ENCODE peak calls at places on chromosomes 2 and 18, in four cellular contexts. One of them, this sample, is unnamed.

GRCh38 chr2:70663411-70663810 is 104.6 kb downstream of the ADD2 start:
- DNase-seq in heart right ventricle: no peak
- DNase-seq in lower leg skin: no peak
- DNase-seq in HFFc6: no peak
- DNase-seq in this sample: no peak

GRCh38 chr2:84879595-84880394 is 1.1 kb downstream of the TRABD2A start:
- DNase-seq in lower leg skin: no peak
- DNase-seq in HFFc6: no peak
- DNase-seq in heart right ventricle: no peak
- DNase-seq in this sample: no peak

GRCh38 chr2:10533811-10534321 is 85.7 kb upstream of the ODC1 start:
- DNase-seq in heart right ventricle: no peak
- DNase-seq in HFFc6: no peak
- DNase-seq in lower leg skin: no peak
- DNase-seq in this sample: no peak

GRCh38 chr2:43214253-43214652 is 12.2 kb downstream of the ZFP36L2 start:
- DNase-seq in HFFc6: no peak
- DNase-seq in heart right ventricle: no peak
- DNase-seq in lower leg skin: no peak
- DNase-seq in this sample: no peak

GRCh38 chr2:209425082-209426071 is 1.5 kb downstream of the MAP2 start:
- DNase-seq in lower leg skin: peak; percentile 16
- DNase-seq in heart right ventricle: peak; percentile 28
- DNase-seq in HFFc6: peak; percentile 43
- DNase-seq in this sample: no peak

GRCh38 chr2:208369091-208369490 is 37.5 kb upstream of the PTH2R start:
- DNase-seq in lower leg skin: no peak
- DNase-seq in HFFc6: no peak
- DNase-seq in heart right ventricle: no peak
- DNase-seq in this sample: no peak

GRCh38 chr2:233461481-233461891 is 105.1 kb downstream of the USP40 start:
- DNase-seq in HFFc6: no peak
- DNase-seq in lower leg skin: no peak
- DNase-seq in heart right ventricle: no peak
- DNase-seq in this sample: no peak

GRCh38 chr2:97748397-97748796 is 35.0 kb downstream of the ZAP70 start:
- DNase-seq in heart right ventricle: peak; percentile 59
- DNase-seq in HFFc6: no peak
- DNase-seq in lower leg skin: no peak
- DNase-seq in this sample: no peak

GRCh38 chr2:151975460-151976414 is 123.1 kb downstream of the CACNB4 start:
- DNase-seq in lower leg skin: no peak
- DNase-seq in heart right ventricle: no peak
- DNase-seq in HFFc6: no peak
- DNase-seq in this sample: no peak

GRCh38 chr18:79940126-79940813 is 11.2 kb downstream of the SLC66A2 start:
- DNase-seq in heart right ventricle: no peak
- DNase-seq in lower leg skin: no peak
- DNase-seq in HFFc6: no peak
- DNase-seq in this sample: peak; percentile 4

GRCh38 chr2:63729362-63729761 is 112.3 kb upstream of the UGP2 start:
- DNase-seq in HFFc6: no peak
- DNase-seq in lower leg skin: no peak
- DNase-seq in heart right ventricle: no peak
- DNase-seq in this sample: no peak

GRCh38 chr18:46324556-46324955 is 220.4 kb downstream of the HAUS1 start:
- DNase-seq in lower leg skin: no peak
- DNase-seq in heart right ventricle: no peak
- DNase-seq in HFFc6: peak; percentile 55
- DNase-seq in this sample: no peak

GRCh38 chr2:201546576-201546975 is 95.0 kb downstream of the STRADB start:
- DNase-seq in lower leg skin: no peak
- DNase-seq in HFFc6: peak; percentile 37
- DNase-seq in heart right ventricle: no peak
- DNase-seq in this sample: no peak

GRCh38 chr2:72274284-72274869 is 126.7 kb upstream of the CYP26B1 start:
- DNase-seq in heart right ventricle: no peak
- DNase-seq in HFFc6: no peak
- DNase-seq in lower leg skin: no peak
- DNase-seq in this sample: no peak

GRCh38 chr2:235044501-235045271 is 92.9 kb downstream of the SH3BP4 start:
- DNase-seq in heart right ventricle: no peak
- DNase-seq in HFFc6: no peak
- DNase-seq in lower leg skin: no peak
- DNase-seq in this sample: no peak

GRCh38 chr2:240946654-240947053 is 40.5 kb downstream of the CROCC2 start:
- DNase-seq in lower leg skin: no peak
- DNase-seq in HFFc6: peak; percentile 39
- DNase-seq in heart right ventricle: no peak
- DNase-seq in this sample: peak; percentile 16

GRCh38 chr2:64750001-64750816 is 96.5 kb upstream of the SERTAD2 start:
- DNase-seq in HFFc6: peak; percentile 45
- DNase-seq in lower leg skin: peak; percentile 68
- DNase-seq in heart right ventricle: peak; percentile 55
- DNase-seq in this sample: no peak
- TF ChIP-seq CTCF in HFFc6: peak; percentile 37
- TF ChIP-seq CTCF in lower leg skin: no peak
- TF ChIP-seq CTCF in heart right ventricle: no peak
- TF ChIP-seq CTCF in this sample: no peak

DNA sequence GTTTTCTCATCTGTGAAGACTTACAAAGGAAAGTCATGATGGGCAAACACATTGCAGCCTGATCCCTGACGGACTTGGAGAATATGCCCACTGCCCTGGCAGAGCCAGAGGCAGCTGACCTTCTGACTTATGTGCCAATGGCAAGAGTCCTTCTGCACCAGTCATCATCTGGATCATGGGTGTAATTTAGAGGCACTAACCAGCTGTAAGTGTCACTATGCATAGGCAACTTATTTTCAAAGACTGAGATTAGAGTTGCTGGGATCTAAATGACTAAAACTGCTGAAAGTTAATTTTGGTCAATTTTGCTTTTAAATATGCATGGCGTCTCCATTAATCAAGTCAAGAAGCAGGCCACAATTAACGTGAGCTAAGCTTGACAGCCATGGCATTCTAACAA is 261.2 kb downstream of the BCL11A start:
- DNase-seq in HFFc6: no peak
- DNase-seq in heart right ventricle: no peak
- DNase-seq in lower leg skin: no peak
- DNase-seq in this sample: no peak
- TF ChIP-seq CTCF in HFFc6: no peak
- TF ChIP-seq CTCF in heart right ventricle: no peak
- TF ChIP-seq CTCF in lower leg skin: no peak
- TF ChIP-seq CTCF in this sample: no peak

GRCh38 chr2:239361311-239361642 is 39.5 kb downstream of the HDAC4 start:
- DNase-seq in heart right ventricle: no peak
- DNase-seq in HFFc6: peak; percentile 18
- DNase-seq in lower leg skin: no peak
- DNase-seq in this sample: no peak
- TF ChIP-seq CTCF in heart right ventricle: no peak
- TF ChIP-seq CTCF in HFFc6: peak; percentile 39
- TF ChIP-seq CTCF in lower leg skin: no peak
- TF ChIP-seq CTCF in this sample: no peak

GRCh38 chr18:67123901-67124300 is 392.6 kb downstream of the DSEL start:
- DNase-seq in heart right ventricle: no peak
- DNase-seq in lower leg skin: no peak
- DNase-seq in HFFc6: no peak
- DNase-seq in this sample: no peak
- TF ChIP-seq CTCF in heart right ventricle: no peak
- TF ChIP-seq CTCF in lower leg skin: no peak
- TF ChIP-seq CTCF in HFFc6: no peak
- TF ChIP-seq CTCF in this sample: no peak

GRCh38 chr2:111120253-111121027 is at the start of gene BCL2L11:
- DNase-seq in HFFc6: peak; percentile 74
- DNase-seq in heart right ventricle: peak; percentile 90
- DNase-seq in lower leg skin: peak; percentile 87
- DNase-seq in this sample: peak; percentile 66
- TF ChIP-seq CTCF in HFFc6: peak; percentile 18
- TF ChIP-seq CTCF in heart right ventricle: peak; percentile 11
- TF ChIP-seq CTCF in lower leg skin: no peak
- TF ChIP-seq CTCF in this sample: no peak

GRCh38 chr2:177056540-177056939 is 156.1 kb upstream of the HNRNPA3 start:
- DNase-seq in HFFc6: no peak
- DNase-seq in heart right ventricle: no peak
- DNase-seq in lower leg skin: no peak
- DNase-seq in this sample: no peak
- TF ChIP-seq CTCF in HFFc6: peak; percentile 27
- TF ChIP-seq CTCF in heart right ventricle: no peak
- TF ChIP-seq CTCF in lower leg skin: no peak
- TF ChIP-seq CTCF in this sample: no peak

DNA sequence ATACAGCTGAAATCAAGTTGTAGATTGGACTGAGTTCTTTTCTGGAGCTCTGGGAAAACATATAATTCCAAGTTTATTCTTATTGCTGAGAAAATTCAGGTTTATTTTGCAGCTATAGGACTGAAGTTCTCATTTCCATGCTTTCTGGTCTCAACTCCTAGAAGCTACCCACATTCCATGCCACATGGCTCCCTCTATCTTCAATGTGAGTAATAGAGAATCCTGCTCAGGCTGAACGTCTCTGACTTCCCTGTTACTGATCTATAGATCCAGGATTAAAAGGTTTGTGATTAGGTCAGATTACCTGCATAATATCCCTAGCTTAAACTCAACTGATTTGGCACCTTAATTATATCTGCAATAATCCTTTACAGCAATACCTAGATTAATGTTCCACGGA is 453.8 kb upstream of the MC4R start:
- DNase-seq in HFFc6: no peak
- DNase-seq in lower leg skin: no peak
- DNase-seq in heart right ventricle: no peak
- DNase-seq in this sample: no peak
- TF ChIP-seq CTCF in HFFc6: no peak
- TF ChIP-seq CTCF in lower leg skin: no peak
- TF ChIP-seq CTCF in heart right ventricle: peak; percentile 14
- TF ChIP-seq CTCF in this sample: no peak

DNA sequence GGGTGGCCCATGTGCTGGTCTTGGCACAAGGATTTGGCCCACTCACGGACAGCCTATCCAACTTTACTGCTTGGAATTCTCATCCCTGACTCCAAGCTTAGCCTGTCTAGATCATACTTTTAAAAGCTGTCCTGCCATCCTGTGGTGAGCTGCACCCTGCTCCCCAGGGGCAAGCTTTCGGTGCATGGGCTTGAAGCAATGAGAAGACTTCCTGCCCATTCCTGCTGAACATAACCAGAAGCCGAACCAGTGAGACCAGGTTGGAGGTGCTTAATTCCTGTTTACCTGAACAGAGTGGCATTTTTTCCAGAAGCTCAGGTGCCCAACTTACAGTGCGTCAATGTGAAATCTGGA is 154.5 kb downstream of the ANTXR1 start:
- DNase-seq in heart right ventricle: no peak
- DNase-seq in HFFc6: no peak
- DNase-seq in lower leg skin: no peak
- DNase-seq in this sample: no peak
- TF ChIP-seq CTCF in heart right ventricle: no peak
- TF ChIP-seq CTCF in HFFc6: no peak
- TF ChIP-seq CTCF in lower leg skin: no peak
- TF ChIP-seq CTCF in this sample: no peak

GRCh38 chr18:8389391-8390340 is 219.6 kb upstream of the RAB12 start:
- DNase-seq in HFFc6: peak; percentile 60
- DNase-seq in heart right ventricle: peak; percentile 59
- DNase-seq in lower leg skin: peak; percentile 39
- DNase-seq in this sample: no peak
- TF ChIP-seq CTCF in HFFc6: peak; percentile 96
- TF ChIP-seq CTCF in heart right ventricle: peak; percentile 79
- TF ChIP-seq CTCF in lower leg skin: no peak
- TF ChIP-seq CTCF in this sample: no peak

GRCh38 chr2:175729049-175729706 is 272.9 kb downstream of the LNPK start:
- DNase-seq in HFFc6: no peak
- DNase-seq in heart right ventricle: no peak
- DNase-seq in lower leg skin: no peak
- DNase-seq in this sample: no peak

GRCh38 chr2:175734679-175735078 is 267.4 kb downstream of the LNPK start:
- DNase-seq in HFFc6: no peak
- DNase-seq in lower leg skin: no peak
- DNase-seq in heart right ventricle: no peak
- DNase-seq in this sample: no peak

GRCh38 chr2:175730025-175730424 is 272.0 kb downstream of the LNPK start:
- DNase-seq in lower leg skin: no peak
- DNase-seq in HFFc6: no peak
- DNase-seq in heart right ventricle: no peak
- DNase-seq in this sample: no peak

GRCh38 chr2:175732523-175732922 is 269.5 kb downstream of the LNPK start:
- DNase-seq in HFFc6: no peak
- DNase-seq in heart right ventricle: no peak
- DNase-seq in lower leg skin: no peak
- DNase-seq in this sample: no peak
- TF ChIP-seq CTCF in HFFc6: no peak
- TF ChIP-seq CTCF in heart right ventricle: no peak
- TF ChIP-seq CTCF in lower leg skin: no peak
- TF ChIP-seq CTCF in this sample: no peak